ENCODE peak calls at places on chromosomes 4 and X, in seven cellular contexts. E is H9, Z is GM06990, H is adrenal gland, I is GM13977, W is tibial nerve, P is SK-N-SH. M is an unnamed sample.

GRCh38 chr4:66404149-66404548 is 733.9 kb upstream of the EPHA5 start:
- DNase-seq in E (no peak), Z (no peak), H (no peak), I (no peak), W (no peak), P (no peak), M (no peak)

GRCh38 chrX:45445745-45446412 is 245.2 kb upstream of the DIPK2B start:
- DNase-seq in E (no peak), Z (no peak), H (peak; percentile 26), I (no peak), W (no peak), P (no peak), M (no peak)

GRCh38 chrX:45954026-45954425 is 591.2 kb downstream of the ZNF674 start:
- DNase-seq in E (no peak), Z (no peak), H (no peak), I (no peak), W (no peak), P (no peak), M (no peak)

GRCh38 chrX:37314526-37314925 is 34.6 kb upstream of the PRRG1 start:
- DNase-seq in E (no peak), Z (no peak), H (no peak), I (no peak), W (no peak), P (no peak), M (no peak)

GRCh38 chrX:112803060-112803459 is 37.6 kb downstream of the AMOT start:
- DNase-seq in E (no peak), Z (no peak), H (no peak), I (no peak), W (no peak), P (no peak), M (no peak)

GRCh38 chrX:109872021-109872730 is 130.7 kb upstream of the TMEM164 start:
- DNase-seq in E (no peak), Z (no peak), H (no peak), I (no peak), W (no peak), P (no peak), M (no peak)

GRCh38 chr4:66649236-66649635 is 896.1 kb downstream of the CENPC start:
- DNase-seq in E (no peak), Z (no peak), H (no peak), I (no peak), W (no peak), P (no peak), M (no peak)

GRCh38 chr4:86356425-86356824 is 3.4 kb downstream of the MAPK10 start:
- DNase-seq in E (no peak), Z (peak; percentile 8), H (no peak), I (peak; percentile 9), W (no peak), P (no peak), M (no peak)

GRCh38 chr4:135927651-135928050 is 1604.6 kb downstream of the PCDH18 start:
- DNase-seq in E (no peak), Z (no peak), H (no peak), I (no peak), W (no peak), P (no peak), M (no peak)

GRCh38 chrX:12946838-12947544 is 27.9 kb upstream of the TMSB4X start:
- DNase-seq in E (peak; percentile 88), Z (no peak), H (peak; percentile 81), I (peak; percentile 48), W (peak; percentile 67), P (peak; percentile 62), M (peak; percentile 74)

GRCh38 chr4:1761130-1761688 is 31.9 kb upstream of the FGFR3 start:
- DNase-seq in E (no peak), Z (no peak), H (no peak), I (no peak), W (no peak), P (no peak), M (no peak)

GRCh38 chrX:74523870-74524735 is 90.3 kb downstream of the RLIM start:
- DNase-seq in E (no peak), Z (no peak), H (no peak), I (no peak), W (no peak), P (no peak), M (no peak)

GRCh38 chrX:109966246-109966645 is 36.7 kb upstream of the TMEM164 start:
- DNase-seq in E (no peak), Z (no peak), H (no peak), I (no peak), W (no peak), P (no peak), M (no peak)

GRCh38 chrX:119885554-119886428 is 9.9 kb upstream of the AKAP14 start:
- DNase-seq in E (no peak), Z (no peak), H (peak; percentile 19), I (no peak), W (no peak), P (no peak), M (no peak)

GRCh38 chrX:100413231-100413630 is 3.2 kb upstream of the PCDH19 start:
- DNase-seq in E (no peak), Z (no peak), H (peak; percentile 59), I (peak; percentile 74), W (peak; percentile 54), P (peak; percentile 63), M (no peak)

GRCh38 chr4:168183717-168184571 is 91.6 kb downstream of the ANXA10 start:
- DNase-seq in E (no peak), Z (peak; percentile 31), H (peak; percentile 12), I (peak; percentile 56), W (no peak), P (peak; percentile 49), M (no peak)

GRCh38 chrX:70455366-70456202 is 10.9 kb downstream of the DLG3 start:
- DNase-seq in E (no peak), Z (peak; percentile 37), H (no peak), I (peak; percentile 44), W (no peak), P (peak; percentile 38), M (no peak)

GRCh38 chr4:153326513-153326912 is 18.0 kb upstream of the MND1 start:
- DNase-seq in E (no peak), Z (no peak), H (no peak), I (no peak), W (no peak), P (no peak), M (no peak)

GRCh38 chrX:16464369-16464768 is 185.6 kb upstream of the S100G start:
- DNase-seq in E (no peak), Z (no peak), H (no peak), I (no peak), W (no peak), P (no peak), M (no peak)

GRCh38 chrX:16469870-16470269 is 180.1 kb upstream of the S100G start:
- DNase-seq in E (peak; percentile 70), Z (no peak), H (no peak), I (no peak), W (no peak), P (no peak), M (no peak)

GRCh38 chrX:16462912-16463311 is 187.0 kb upstream of the S100G start:
- DNase-seq in E (no peak), Z (no peak), H (no peak), I (no peak), W (no peak), P (no peak), M (no peak)

GRCh38 chrX:16465081-16465876 is 184.7 kb upstream of the S100G start:
- DNase-seq in E (no peak), Z (no peak), H (no peak), I (no peak), W (no peak), P (no peak), M (no peak)

GRCh38 chrX:16466640-16467432 is 183.1 kb upstream of the S100G start:
- DNase-seq in E (no peak), Z (no peak), H (no peak), I (no peak), W (no peak), P (no peak), M (no peak)
- TF ChIP-seq CTCF in E (no peak), Z (no peak), H (no peak), I (no peak), W (no peak), P (no peak), M (no peak)

DNA sequence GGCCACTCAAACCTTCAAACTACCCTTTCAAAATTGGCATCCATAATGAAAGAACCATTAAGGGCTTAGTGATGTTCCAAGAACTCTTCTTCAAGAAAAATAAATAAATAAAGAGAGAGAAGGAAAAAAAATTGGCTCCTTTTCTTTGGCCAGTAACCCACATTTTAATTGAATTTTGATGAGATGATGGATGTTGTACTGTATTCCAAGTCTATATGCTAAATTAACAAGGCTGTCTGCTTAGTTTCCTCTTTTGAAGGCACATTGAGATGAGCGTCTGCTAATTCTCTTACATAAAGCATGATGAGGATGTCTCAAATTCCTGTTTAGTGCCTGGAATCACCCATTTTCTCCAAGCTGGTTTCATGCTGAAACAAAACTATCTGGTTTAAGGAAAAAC is 33.4 kb downstream of the PHOX2B start:
- DNase-seq in E (no peak), Z (no peak), H (no peak), I (no peak), W (no peak), P (no peak), M (no peak)
- TF ChIP-seq CTCF in E (no peak), Z (no peak), H (no peak), I (no peak), W (no peak), P (no peak), M (no peak)

GRCh38 chrX:153776611-153777045 is 4.2 kb upstream of the SRPK3 start:
- DNase-seq in E (no peak), Z (no peak), H (no peak), I (no peak), W (no peak), P (no peak), M (no peak)

GRCh38 chrX:153778151-153778551 is 2.7 kb upstream of the SRPK3 start:
- DNase-seq in E (no peak), Z (no peak), H (no peak), I (no peak), W (no peak), P (no peak), M (no peak)

GRCh38 chrX:153777261-153778090 is 3.4 kb upstream of the SRPK3 start:
- DNase-seq in E (no peak), Z (no peak), H (no peak), I (no peak), W (no peak), P (peak; percentile 37), M (no peak)

GRCh38 chrX:153779891-153780677 is 757 bp upstream of the SRPK3 start:
- DNase-seq in E (no peak), Z (no peak), H (no peak), I (no peak), W (no peak), P (no peak), M (no peak)

DNA sequence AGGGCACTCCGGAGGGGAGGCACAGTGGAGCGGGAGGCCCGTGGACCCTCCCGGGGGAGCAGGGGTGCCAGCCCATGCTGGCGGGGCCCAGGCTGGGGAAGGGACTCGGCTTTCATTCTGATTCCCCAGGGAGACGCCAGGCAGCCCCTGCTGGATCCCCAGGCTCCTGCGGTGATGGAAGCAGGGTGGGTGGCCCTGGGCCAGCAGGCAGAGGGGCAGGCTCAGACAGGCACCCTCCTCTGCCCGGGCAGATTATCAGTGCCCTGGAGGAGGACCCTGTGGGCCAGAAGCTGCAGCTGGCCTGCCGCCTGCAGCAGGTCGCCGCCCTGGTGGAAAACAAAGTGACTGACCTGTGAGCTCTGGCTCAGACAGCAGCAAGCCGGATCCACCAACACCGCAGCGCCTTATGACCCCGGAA is 2.1 kb upstream of the SRPK3 start:
- DNase-seq in E (no peak), Z (no peak), H (no peak), I (no peak), W (no peak), P (no peak), M (no peak)
- TF ChIP-seq CTCF in E (peak; percentile 49), Z (peak; percentile 13), H (no peak), I (peak; percentile 6), W (no peak), P (peak; percentile 22), M (peak; percentile 33)

GRCh38 chr4:69600013-69600412 is 39.4 kb downstream of the UGT2A2 start:
- DNase-seq in E (no peak), Z (no peak), H (no peak), I (no peak), W (no peak), P (no peak), M (no peak)

GRCh38 chr4:69601065-69601464 is 38.4 kb downstream of the UGT2A2 start:
- DNase-seq in E (peak; percentile 38), Z (no peak), H (no peak), I (no peak), W (no peak), P (no peak), M (no peak)
- TF ChIP-seq CTCF in E (peak; percentile 33), Z (no peak), H (no peak), I (no peak), W (no peak), P (no peak), M (no peak)